ENCODE peak calls at places on chromosomes 7 and 10, in nine cellular contexts. X is body of pancreas, E is A549, W is K562, T is adrenal gland, C is lower leg skin, I is endothelial cell of umbilical vein, Q is ovary, V is HepG2. H is an unnamed sample.

GRCh38 chr10:53598914-53599313 is 826.3 kb upstream of the MBL2 start:
- DNase-seq in X (no peak), E (no peak), W (no peak), T (no peak), C (no peak), I (no peak), Q (no peak), V (no peak), H (no peak)

GRCh38 chr10:30671011-30671616 is 41.6 kb upstream of the LYZL2 start:
- DNase-seq in X (peak), E (peak), W (peak), T (peak), C (peak), I (peak), Q (no peak), V (peak), H (peak)

GRCh38 chr7:114302858-114303257 is 111.8 kb upstream of the FOXP2 start:
- DNase-seq in X (no peak), E (no peak), W (no peak), T (no peak), C (no peak), I (no peak), Q (no peak), V (no peak), H (no peak)

GRCh38 chr10:1163204-1163660 is 107.0 kb downstream of the WDR37 start:
- DNase-seq in X (no peak), E (no peak), W (peak), T (peak), C (no peak), I (no peak), Q (no peak), V (no peak), H (no peak)

GRCh38 chr7:137590686-137591255 is 247.2 kb upstream of the PTN start:
- DNase-seq in X (no peak), E (no peak), W (no peak), T (no peak), C (no peak), I (no peak), Q (no peak), V (no peak), H (no peak)

GRCh38 chr10:125442856-125443540 is 240.0 kb downstream of the TEX36 start:
- DNase-seq in X (no peak), E (no peak), W (no peak), T (no peak), C (no peak), I (no peak), Q (no peak), V (no peak), H (no peak)

GRCh38 chr10:53846809-53847208 is 954.2 kb downstream of the PCDH15 start:
- DNase-seq in X (no peak), E (no peak), W (no peak), T (no peak), C (no peak), I (no peak), Q (no peak), V (no peak), H (no peak)

GRCh38 chr10:86942441-86943315 is 14.7 kb downstream of the MMRN2 start:
- DNase-seq in X (no peak), E (no peak), W (no peak), T (no peak), C (no peak), I (no peak), Q (no peak), V (no peak), H (no peak)

GRCh38 chr7:100856871-100857282 is 4.4 kb downstream of the SLC12A9 start:
- DNase-seq in X (no peak), E (no peak), W (no peak), T (no peak), C (no peak), I (no peak), Q (no peak), V (no peak), H (no peak)

GRCh38 chr10:45008524-45009161 is 7.9 kb downstream of the ZNF22 start:
- DNase-seq in X (peak), E (peak), W (peak), T (peak), C (no peak), I (peak), Q (peak), V (peak), H (peak)

GRCh38 chr10:16893664-16894063 is 76.4 kb upstream of the RSU1 start:
- DNase-seq in X (no peak), E (no peak), W (no peak), T (no peak), C (no peak), I (no peak), Q (no peak), V (no peak), H (no peak)

DNA sequence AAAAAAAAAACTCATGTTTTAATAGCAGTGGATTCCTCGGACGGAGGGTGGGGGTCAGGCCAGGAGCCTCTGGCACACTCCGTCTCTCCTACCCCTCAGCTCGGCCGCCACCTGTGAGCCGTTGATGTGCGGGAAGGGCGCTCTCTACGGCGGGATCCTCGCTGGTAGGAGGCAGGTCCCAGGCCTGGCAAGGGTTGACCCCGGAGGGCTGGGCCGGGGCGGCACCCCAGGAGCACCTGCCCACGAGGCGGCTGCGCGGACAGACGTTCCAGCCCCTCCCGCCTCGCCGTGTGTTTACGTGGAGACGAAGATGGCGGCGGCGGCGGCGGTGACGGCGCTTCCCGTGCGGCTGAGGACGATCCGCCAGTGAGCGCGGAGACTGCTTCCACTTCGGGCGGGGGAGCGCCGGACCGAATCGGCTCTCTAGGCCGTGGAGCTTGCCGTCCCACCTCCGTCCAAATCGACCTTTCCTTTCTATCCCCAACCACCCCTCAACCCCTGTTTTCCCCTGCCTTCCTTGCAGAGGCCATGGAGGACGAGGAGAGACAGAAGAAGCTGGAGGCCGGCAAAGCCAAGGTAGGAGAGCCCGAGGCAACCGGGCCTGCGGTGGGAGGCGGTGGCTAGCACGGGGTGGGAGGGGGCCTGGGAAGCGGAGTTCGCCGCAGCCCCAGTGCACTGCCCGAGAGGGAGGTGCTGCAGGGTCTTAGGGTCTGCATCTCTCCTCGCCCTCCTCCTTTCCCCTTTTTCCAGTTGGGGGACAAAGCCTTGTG is at the start of gene AKAP9:
- DNase-seq in X (peak), E (peak), W (peak), T (peak), C (peak), I (peak), Q (peak), V (peak), H (peak)
- TF ChIP-seq POLR2A in X (peak), E (peak), W (peak), T (peak), C (no peak), I (peak), Q (peak), V (peak), H (peak)

GRCh38 chr10:91907033-91907594 is 2.2 kb downstream of the FGFBP3 start:
- DNase-seq in X (no peak), E (no peak), W (no peak), T (no peak), C (no peak), I (no peak), Q (no peak), V (no peak), H (no peak)

GRCh38 chr10:91908358-91909177 is 718 bp downstream of the FGFBP3 start:
- DNase-seq in X (peak), E (peak), W (peak), T (peak), C (peak), I (peak), Q (peak), V (peak), H (peak)

GRCh38 chr10:91907914-91908357 is 1.4 kb downstream of the FGFBP3 start:
- DNase-seq in X (no peak), E (peak), W (peak), T (no peak), C (no peak), I (no peak), Q (no peak), V (no peak), H (peak)

GRCh38 chr10:91910467-91910866 is 1.2 kb upstream of the FGFBP3 start:
- DNase-seq in X (no peak), E (no peak), W (no peak), T (no peak), C (no peak), I (no peak), Q (no peak), V (no peak), H (no peak)

GRCh38 chr10:91909178-91909677 is at the start of gene FGFBP3:
- DNase-seq in X (peak), E (peak), W (peak), T (peak), C (no peak), I (no peak), Q (peak), V (peak), H (peak)
- TF ChIP-seq POLR2A in X (no peak), E (no peak), W (no peak), T (no peak), C (no peak), I (no peak), Q (no peak), V (no peak), H (peak)

GRCh38 chr10:119652361-119652760 is 1.2 kb downstream of the BAG3 start:
- DNase-seq in X (no peak), E (peak), W (peak), T (no peak), C (no peak), I (peak), Q (no peak), V (peak), H (peak)
- TF ChIP-seq POLR2A in X (peak), E (no peak), W (no peak), T (peak), C (no peak), I (peak), Q (no peak), V (no peak), H (peak)

GRCh38 chr10:97445357-97445721 is 467 bp downstream of the EXOSC1 start:
- DNase-seq in X (no peak), E (no peak), W (no peak), T (no peak), C (no peak), I (no peak), Q (no peak), V (no peak), H (peak)

GRCh38 chr10:97450828-97451227 is 4.9 kb downstream of the ZDHHC16 start:
- DNase-seq in X (no peak), E (no peak), W (no peak), T (no peak), C (no peak), I (no peak), Q (no peak), V (no peak), H (no peak)

GRCh38 chr10:97442277-97442676 is 3.5 kb downstream of the EXOSC1 start:
- DNase-seq in X (no peak), E (no peak), W (no peak), T (no peak), C (no peak), I (no peak), Q (no peak), V (no peak), H (no peak)

GRCh38 chr10:97444212-97444611 is 1.6 kb downstream of the EXOSC1 start:
- DNase-seq in X (no peak), E (no peak), W (no peak), T (no peak), C (no peak), I (no peak), Q (no peak), V (no peak), H (no peak)

DNA sequence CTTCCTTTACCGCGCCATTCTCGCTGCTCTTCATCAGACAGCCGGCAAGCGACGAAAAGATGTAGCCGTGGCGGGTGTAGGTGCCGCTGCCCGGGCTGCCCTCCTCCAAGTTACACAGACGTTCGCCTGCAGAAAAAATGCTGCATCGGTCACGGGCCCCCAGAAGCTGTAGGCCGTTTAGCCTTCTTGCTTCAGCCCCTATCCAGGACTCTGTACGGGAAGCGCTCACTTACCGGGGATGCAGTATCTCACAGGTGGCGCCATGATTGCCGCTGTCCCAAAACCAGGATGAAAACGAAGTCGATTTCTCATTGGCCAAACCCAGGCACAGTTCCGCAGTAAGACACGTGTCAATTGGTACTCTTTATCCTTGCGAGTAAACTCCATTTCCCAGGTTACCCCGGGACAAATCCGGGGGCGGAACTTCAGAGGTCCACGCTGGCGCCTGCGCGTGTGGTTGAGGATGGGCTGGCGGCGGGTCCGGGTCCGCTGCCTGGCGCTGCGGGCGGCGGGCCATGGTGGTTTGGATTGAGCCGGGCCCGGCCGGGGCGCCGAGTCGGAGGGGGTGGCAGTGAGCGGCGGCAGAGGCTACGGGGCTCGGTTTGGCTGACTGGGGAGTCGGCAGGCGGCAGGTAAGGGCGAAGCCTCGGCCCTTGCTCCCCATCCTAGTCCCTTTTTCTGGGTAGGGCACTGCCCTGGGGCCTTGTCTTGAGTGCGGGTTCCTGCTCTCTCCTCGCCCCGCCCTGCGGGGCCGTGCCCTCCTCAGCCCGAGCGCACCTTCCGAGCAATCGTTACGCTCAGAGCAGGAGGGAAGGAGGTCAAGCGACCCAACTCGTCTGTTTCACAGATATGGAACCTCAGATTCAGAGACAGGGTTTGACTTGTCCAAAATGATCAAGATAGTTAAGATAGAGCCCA is at the start of the genes EXOSC1 and ZDHHC16:
- DNase-seq in X (peak), E (peak), W (peak), T (peak), C (peak), I (peak), Q (peak), V (peak), H (peak)
- TF ChIP-seq POLR2A in X (peak), E (peak), W (peak), T (peak), C (no peak), I (peak), Q (peak), V (peak), H (peak)

GRCh38 chr7:75914655-75915415 is at the start of gene POR:
- DNase-seq in X (peak), E (peak), W (peak), T (peak), C (peak), I (peak), Q (peak), V (peak), H (peak)
- TF ChIP-seq POLR2A in X (peak), E (peak), W (peak), T (peak), C (peak), I (peak), Q (peak), V (peak), H (peak)

GRCh38 chr7:26691886-26692285 is 172.5 kb downstream of the SKAP2 start:
- DNase-seq in X (no peak), E (no peak), W (no peak), T (no peak), C (no peak), I (no peak), Q (no peak), V (no peak), H (no peak)

GRCh38 chr7:26694713-26695112 is 169.7 kb downstream of the SKAP2 start:
- DNase-seq in X (no peak), E (no peak), W (no peak), T (no peak), C (no peak), I (no peak), Q (no peak), V (no peak), H (no peak)

GRCh38 chr7:26696978-26697377 is 167.4 kb downstream of the SKAP2 start:
- DNase-seq in X (no peak), E (no peak), W (no peak), T (no peak), C (no peak), I (no peak), Q (no peak), V (no peak), H (no peak)

GRCh38 chr7:26696161-26696560 is 168.2 kb downstream of the SKAP2 start:
- DNase-seq in X (no peak), E (no peak), W (no peak), T (no peak), C (no peak), I (peak), Q (no peak), V (no peak), H (no peak)

GRCh38 chr7:26694156-26694555 is 170.2 kb downstream of the SKAP2 start:
- DNase-seq in X (no peak), E (no peak), W (no peak), T (no peak), C (no peak), I (no peak), Q (no peak), V (no peak), H (no peak)
- TF ChIP-seq POLR2A in X (no peak), E (no peak), W (no peak), T (no peak), C (no peak), I (no peak), Q (no peak), V (no peak), H (no peak)

GRCh38 chr7:151275813-151276577 is 27.5 kb upstream of the SMARCD3 start:
- DNase-seq in X (peak), E (no peak), W (no peak), T (no peak), C (no peak), I (no peak), Q (no peak), V (no peak), H (no peak)
- TF ChIP-seq POLR2A in X (no peak), E (no peak), W (no peak), T (no peak), C (no peak), I (no peak), Q (no peak), V (no peak), H (no peak)

H was measured in erythroblast.